ENCODE peak calls at places on chromosomes 3 and 15, in ten cellular contexts. O, C, J, Y, U, L, N, H, Q and X are unnamed samples.

GRCh38 chr3:69199942-69200341 is 77.5 kb upstream of the LMOD3 start:
- DNase-seq in O (no peak), C (no peak), J (no peak), Y (no peak), U (no peak), L (no peak), N (no peak), H (no peak), Q (no peak), X (no peak)

GRCh38 chr15:67130673-67131601 is 65.5 kb downstream of the SMAD3 start:
- DNase-seq in O (no peak), C (no peak), J (no peak), Y (no peak), U (peak), L (peak), N (no peak), H (peak), Q (no peak), X (peak)

GRCh38 chr15:34056921-34057320 is 17.9 kb upstream of the AVEN start:
- DNase-seq in O (no peak), C (no peak), J (no peak), Y (no peak), U (no peak), L (no peak), N (no peak), H (no peak), Q (no peak), X (no peak)

GRCh38 chr15:39804026-39804425 is 21.4 kb upstream of the FSIP1 start:
- DNase-seq in O (no peak), C (no peak), J (peak), Y (no peak), U (peak), L (peak), N (no peak), H (no peak), Q (no peak), X (peak)

GRCh38 chr3:182115328-182116045 is 403.8 kb downstream of the SOX2 start:
- DNase-seq in O (no peak), C (no peak), J (peak), Y (no peak), U (peak), L (no peak), N (no peak), H (no peak), Q (no peak), X (no peak)

GRCh38 chr15:65032823-65033537 is 3.5 kb upstream of the MTFMT start:
- DNase-seq in O (peak), C (peak), J (peak), Y (peak), U (peak), L (peak), N (peak), H (peak), Q (peak), X (peak)

GRCh38 chr15:89802986-89803820 is 11.4 kb downstream of the ANPEP start:
- DNase-seq in O (no peak), C (no peak), J (no peak), Y (no peak), U (no peak), L (no peak), N (no peak), H (no peak), Q (no peak), X (no peak)

GRCh38 chr3:134027631-134028030 is 2.1 kb downstream of the SLCO2A1 start:
- DNase-seq in O (no peak), C (no peak), J (peak), Y (no peak), U (peak), L (no peak), N (no peak), H (no peak), Q (no peak), X (no peak)

GRCh38 chr15:47383102-47383501 is 334.2 kb upstream of the SEMA6D start:
- DNase-seq in O (no peak), C (no peak), J (peak), Y (no peak), U (peak), L (no peak), N (no peak), H (no peak), Q (no peak), X (no peak)

GRCh38 chr3:115659253-115659652 is 35.9 kb downstream of the GAP43 start:
- DNase-seq in O (no peak), C (no peak), J (no peak), Y (no peak), U (no peak), L (no peak), N (no peak), H (no peak), Q (no peak), X (peak)

GRCh38 chr3:36496734-36497133 is 116.4 kb downstream of the STAC start:
- DNase-seq in O (no peak), C (no peak), J (peak), Y (no peak), U (peak), L (no peak), N (peak), H (no peak), Q (no peak), X (no peak)

GRCh38 chr3:129934234-129935123 is 40.0 kb upstream of the TRH start:
- DNase-seq in O (peak), C (peak), J (no peak), Y (peak), U (peak), L (peak), N (no peak), H (peak), Q (peak), X (peak)

GRCh38 chr3:105367063-105367405 is 325 bp downstream of the ALCAM start:
- DNase-seq in O (peak), C (no peak), J (no peak), Y (peak), U (no peak), L (no peak), N (no peak), H (peak), Q (peak), X (peak)

GRCh38 chr15:73373221-73373620 is 4.5 kb upstream of the HCN4 start:
- DNase-seq in O (no peak), C (no peak), J (no peak), Y (no peak), U (no peak), L (no peak), N (no peak), H (no peak), Q (no peak), X (no peak)

GRCh38 chr15:51801391-51801835 is 28.0 kb upstream of the TMOD3 start:
- DNase-seq in O (peak), C (no peak), J (no peak), Y (peak), U (no peak), L (peak), N (no peak), H (peak), Q (peak), X (peak)
- TF ChIP-seq CTCF in O (peak), C (peak), J (peak), Y (peak), U (peak), L (peak), N (peak), H (peak), Q (peak), X (peak)

DNA sequence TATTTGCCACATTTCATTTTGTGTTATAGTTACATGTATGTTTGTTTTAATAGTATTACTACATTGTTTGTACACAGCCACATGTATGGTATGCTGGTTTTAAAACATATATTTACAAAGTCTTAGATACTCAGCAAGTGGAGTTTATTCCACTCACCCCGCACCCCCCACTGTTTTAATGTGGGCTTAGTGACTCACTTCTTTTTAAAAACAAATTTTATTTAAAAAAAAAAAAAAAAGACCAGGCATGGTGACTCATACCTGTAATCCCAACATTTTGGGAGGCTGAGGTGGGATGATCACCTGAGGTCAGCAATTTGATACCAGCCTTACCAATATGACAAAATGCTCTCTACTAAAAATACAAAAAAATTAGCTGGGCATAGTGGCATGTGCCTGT is 26.9 kb upstream of the TJP1 start:
- DNase-seq in O (no peak), C (no peak), J (peak), Y (no peak), U (peak), L (peak), N (no peak), H (no peak), Q (no peak), X (no peak)
- TF ChIP-seq CTCF in O (no peak), C (no peak), J (no peak), Y (no peak), U (no peak), L (no peak), N (no peak), H (no peak), Q (no peak), X (no peak)

GRCh38 chr3:127707777-127708438 is 35.2 kb downstream of the ABTB1 start:
- DNase-seq in O (no peak), C (no peak), J (no peak), Y (no peak), U (no peak), L (no peak), N (no peak), H (no peak), Q (no peak), X (no peak)
- TF ChIP-seq CTCF in O (no peak), C (no peak), J (no peak), Y (no peak), U (no peak), L (no peak), N (no peak), H (no peak), Q (no peak), X (no peak)

GRCh38 chr3:13477946-13478345 is 2.2 kb upstream of the HDAC11 start:
- DNase-seq in O (no peak), C (no peak), J (no peak), Y (no peak), U (no peak), L (no peak), N (no peak), H (no peak), Q (no peak), X (no peak)

GRCh38 chr3:13479332-13479581 is 849 bp upstream of the HDAC11 start:
- DNase-seq in O (no peak), C (no peak), J (no peak), Y (peak), U (no peak), L (no peak), N (no peak), H (peak), Q (no peak), X (no peak)

GRCh38 chr3:13482106-13482690 is 2.1 kb downstream of the HDAC11 start:
- DNase-seq in O (no peak), C (no peak), J (no peak), Y (no peak), U (no peak), L (no peak), N (no peak), H (no peak), Q (no peak), X (no peak)

GRCh38 chr3:13480340-13481318 is 523 bp downstream of the HDAC11 start:
- DNase-seq in O (no peak), C (no peak), J (peak), Y (peak), U (no peak), L (peak), N (no peak), H (peak), Q (peak), X (peak)

DNA sequence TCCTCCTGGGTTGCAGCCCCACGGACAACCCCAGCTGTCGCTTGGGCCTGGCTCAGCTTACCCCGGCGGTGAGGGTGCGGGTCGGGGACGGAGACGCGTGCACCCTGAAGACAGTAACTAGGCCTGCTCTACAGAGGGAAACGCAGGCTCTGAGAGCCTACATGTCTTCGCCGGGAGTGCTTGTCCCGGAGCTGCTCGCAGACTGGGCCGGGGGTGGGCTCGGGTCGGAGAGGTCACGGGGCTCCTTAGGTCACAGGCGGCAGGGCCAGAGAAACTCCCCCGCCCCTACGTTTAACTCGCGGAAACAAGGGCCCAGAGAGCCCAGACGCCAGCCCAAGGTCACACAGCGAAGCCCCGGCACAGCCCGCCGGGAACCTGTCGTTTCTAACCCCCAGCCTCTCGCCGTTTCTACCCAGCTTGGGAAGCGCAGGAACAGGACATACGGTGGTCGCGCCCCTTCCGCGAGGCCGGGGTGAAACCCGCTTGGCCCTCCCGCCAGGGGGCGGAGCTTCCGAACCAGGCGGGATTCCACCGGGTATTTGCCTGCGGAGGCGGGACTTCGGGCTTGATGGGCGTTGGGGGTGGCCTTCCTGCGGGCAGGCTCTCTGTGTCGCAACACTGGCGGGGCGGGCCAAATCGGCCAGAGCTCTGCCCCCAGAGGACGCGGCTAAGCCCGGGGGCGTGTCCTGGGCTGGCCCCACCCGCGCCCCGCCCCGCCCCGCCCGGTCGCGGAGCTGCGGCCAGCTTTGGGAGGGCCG is at the start of gene HDAC11:
- DNase-seq in O (peak), C (peak), J (peak), Y (peak), U (peak), L (peak), N (peak), H (peak), Q (peak), X (peak)
- TF ChIP-seq CTCF in O (peak), C (peak), J (no peak), Y (no peak), U (peak), L (peak), N (peak), H (peak), Q (peak), X (no peak)